ENCODE peak calls at places on chromosome 7, in four cellular contexts. A is iPS-NIHi11; S is activated CD8-positive, alpha-beta memory T cell treated with anti-CD3 and anti-CD28 coated beads, Interleukin-2, amount 50 U/mL, for 48 hours; D is fibroblast of mammary gland. G is an unnamed sample.

GRCh38 chr7:92889081-92889480 is 52.7 kb upstream of the CDK6 start:
- DNase-seq in A (no peak), S (no peak), D (no peak), G (no peak)

GRCh38 chr7:77687100-77687746 is 9.0 kb upstream of the RSBN1L start:
- DNase-seq in A (no peak), S (no peak), D (peak; percentile 80), G (peak; percentile 65)

GRCh38 chr7:1050254-1050906 is 6.0 kb downstream of the GPR146 start:
- DNase-seq in A (no peak), S (no peak), D (no peak), G (no peak)

GRCh38 chr7:147485660-147486210 is 1104.8 kb upstream of the C7orf33 start:
- DNase-seq in A (no peak), S (no peak), D (no peak), G (no peak)

GRCh38 chr7:102453319-102453718 is 11.3 kb downstream of the ALKBH4 start:
- DNase-seq in A (no peak), S (no peak), D (no peak), G (no peak)

GRCh38 chr7:51774178-51774577 is 457.6 kb upstream of the COBL start:
- DNase-seq in A (peak; percentile 46), S (no peak), D (no peak), G (no peak)

GRCh38 chr7:108094375-108094774 is 35.8 kb downstream of the LAMB4 start:
- DNase-seq in A (no peak), S (no peak), D (peak; percentile 95), G (peak; percentile 94)

GRCh38 chr7:157139142-157140117 is 704 bp downstream of the UBE3C start:
- DNase-seq in A (no peak), S (peak; percentile 75), D (peak; percentile 24), G (peak; percentile 64)

GRCh38 chr7:105118612-105119600 is 104.9 kb downstream of the KMT2E start:
- DNase-seq in A (no peak), S (no peak), D (no peak), G (no peak)